ENCODE peak calls at places on chromosomes 1 and 21, in seven cellular contexts. One of them, this sample, is unnamed.
A peak's percentile ranks its signal among the peaks of the same experiment; 100 is the strongest.

GRCh38 chr21:29117372-29117955 is 13.0 kb upstream of the MAP3K7CL start:
- DNase-seq in fibroblast of the aortic adventitia: no peak
- DNase-seq in osteocyte: no peak
- DNase-seq in adrenal gland: no peak
- DNase-seq in GM12865: peak; percentile 64
- DNase-seq in glutamatergic neuron: no peak
- DNase-seq in astrocyte of the spinal cord: no peak
- DNase-seq in this sample: no peak

GRCh38 chr1:169680377-169681019 is 30.9 kb downstream of the SELL start:
- DNase-seq in fibroblast of the aortic adventitia: no peak
- DNase-seq in osteocyte: no peak
- DNase-seq in adrenal gland: no peak
- DNase-seq in GM12865: peak; percentile 81
- DNase-seq in glutamatergic neuron: no peak
- DNase-seq in astrocyte of the spinal cord: no peak
- DNase-seq in this sample: no peak

GRCh38 chr1:112904071-112904830 is 51.7 kb downstream of the SLC16A1 start:
- DNase-seq in fibroblast of the aortic adventitia: peak; percentile 92
- DNase-seq in osteocyte: no peak
- DNase-seq in adrenal gland: no peak
- DNase-seq in GM12865: peak; percentile 14
- DNase-seq in glutamatergic neuron: no peak
- DNase-seq in astrocyte of the spinal cord: peak; percentile 63
- DNase-seq in this sample: no peak

GRCh38 chr21:42572906-42573495 is 59.3 kb downstream of the SLC37A1 start:
- DNase-seq in fibroblast of the aortic adventitia: no peak
- DNase-seq in osteocyte: no peak
- DNase-seq in adrenal gland: peak; percentile 18
- DNase-seq in GM12865: no peak
- DNase-seq in glutamatergic neuron: peak; percentile 13
- DNase-seq in astrocyte of the spinal cord: no peak
- DNase-seq in this sample: no peak

GRCh38 chr21:42568377-42568776 is 54.7 kb downstream of the SLC37A1 start:
- DNase-seq in fibroblast of the aortic adventitia: no peak
- DNase-seq in osteocyte: no peak
- DNase-seq in adrenal gland: peak; percentile 14
- DNase-seq in GM12865: no peak
- DNase-seq in glutamatergic neuron: peak; percentile 4
- DNase-seq in astrocyte of the spinal cord: no peak
- DNase-seq in this sample: peak; percentile 7

GRCh38 chr1:65470766-65471165 is 50.3 kb downstream of the LEPR start:
- DNase-seq in fibroblast of the aortic adventitia: peak; percentile 41
- DNase-seq in osteocyte: no peak
- DNase-seq in adrenal gland: no peak
- DNase-seq in GM12865: no peak
- DNase-seq in glutamatergic neuron: no peak
- DNase-seq in astrocyte of the spinal cord: peak; percentile 19
- DNase-seq in this sample: no peak

GRCh38 chr1:168972887-168973286 is 133.6 kb upstream of the ATP1B1 start:
- DNase-seq in fibroblast of the aortic adventitia: peak; percentile 7
- DNase-seq in osteocyte: no peak
- DNase-seq in adrenal gland: no peak
- DNase-seq in GM12865: no peak
- DNase-seq in glutamatergic neuron: no peak
- DNase-seq in astrocyte of the spinal cord: no peak
- DNase-seq in this sample: no peak

GRCh38 chr1:41672173-41672572 is 187.7 kb upstream of the EDN2 start:
- DNase-seq in fibroblast of the aortic adventitia: peak; percentile 68
- DNase-seq in osteocyte: no peak
- DNase-seq in adrenal gland: no peak
- DNase-seq in GM12865: no peak
- DNase-seq in glutamatergic neuron: no peak
- DNase-seq in astrocyte of the spinal cord: peak; percentile 67
- DNase-seq in this sample: no peak

GRCh38 chr1:57377731-57378139 is 46.1 kb downstream of the DAB1 start:
- DNase-seq in fibroblast of the aortic adventitia: no peak
- DNase-seq in osteocyte: no peak
- DNase-seq in adrenal gland: no peak
- DNase-seq in GM12865: no peak
- DNase-seq in glutamatergic neuron: no peak
- DNase-seq in astrocyte of the spinal cord: no peak
- DNase-seq in this sample: no peak
- TF ChIP-seq CTCF in fibroblast of the aortic adventitia: no peak
- TF ChIP-seq CTCF in osteocyte: peak; percentile 15
- TF ChIP-seq CTCF in adrenal gland: no peak
- TF ChIP-seq CTCF in GM12865: no peak
- TF ChIP-seq CTCF in glutamatergic neuron: peak; percentile 12
- TF ChIP-seq CTCF in astrocyte of the spinal cord: no peak
- TF ChIP-seq CTCF in this sample: no peak

GRCh38 chr1:73635021-73635420 is 563.0 kb downstream of the LRRIQ3 start:
- DNase-seq in fibroblast of the aortic adventitia: no peak
- DNase-seq in osteocyte: no peak
- DNase-seq in adrenal gland: peak; percentile 26
- DNase-seq in GM12865: no peak
- DNase-seq in glutamatergic neuron: no peak
- DNase-seq in astrocyte of the spinal cord: no peak
- DNase-seq in this sample: no peak
- TF ChIP-seq CTCF in fibroblast of the aortic adventitia: no peak
- TF ChIP-seq CTCF in osteocyte: no peak
- TF ChIP-seq CTCF in adrenal gland: peak; percentile 20
- TF ChIP-seq CTCF in GM12865: no peak
- TF ChIP-seq CTCF in glutamatergic neuron: no peak
- TF ChIP-seq CTCF in astrocyte of the spinal cord: no peak
- TF ChIP-seq CTCF in this sample: no peak

GRCh38 chr1:8739377-8739776 is 78.1 kb downstream of the RERE start:
- DNase-seq in fibroblast of the aortic adventitia: no peak
- DNase-seq in osteocyte: no peak
- DNase-seq in adrenal gland: no peak
- DNase-seq in GM12865: no peak
- DNase-seq in glutamatergic neuron: no peak
- DNase-seq in astrocyte of the spinal cord: no peak
- DNase-seq in this sample: no peak
- TF ChIP-seq CTCF in fibroblast of the aortic adventitia: no peak
- TF ChIP-seq CTCF in osteocyte: no peak
- TF ChIP-seq CTCF in adrenal gland: no peak
- TF ChIP-seq CTCF in GM12865: no peak
- TF ChIP-seq CTCF in glutamatergic neuron: no peak
- TF ChIP-seq CTCF in astrocyte of the spinal cord: no peak
- TF ChIP-seq CTCF in this sample: no peak

GRCh38 chr1:11059166-11059989 is 440 bp downstream of the SRM start:
- DNase-seq in fibroblast of the aortic adventitia: no peak
- DNase-seq in osteocyte: no peak
- DNase-seq in adrenal gland: no peak
- DNase-seq in GM12865: peak; percentile 19
- DNase-seq in glutamatergic neuron: peak; percentile 52
- DNase-seq in astrocyte of the spinal cord: no peak
- DNase-seq in this sample: peak; percentile 48

GRCh38 chr1:11058595-11059165 is 1.1 kb downstream of the SRM start:
- DNase-seq in fibroblast of the aortic adventitia: no peak
- DNase-seq in osteocyte: no peak
- DNase-seq in adrenal gland: no peak
- DNase-seq in GM12865: no peak
- DNase-seq in glutamatergic neuron: no peak
- DNase-seq in astrocyte of the spinal cord: no peak
- DNase-seq in this sample: no peak

GRCh38 chr1:11058026-11058425 is 1.8 kb downstream of the SRM start:
- DNase-seq in fibroblast of the aortic adventitia: no peak
- DNase-seq in osteocyte: no peak
- DNase-seq in adrenal gland: no peak
- DNase-seq in GM12865: no peak
- DNase-seq in glutamatergic neuron: no peak
- DNase-seq in astrocyte of the spinal cord: no peak
- DNase-seq in this sample: no peak

GRCh38 chr1:11061652-11062365 is 2.0 kb upstream of the SRM start:
- DNase-seq in fibroblast of the aortic adventitia: no peak
- DNase-seq in osteocyte: no peak
- DNase-seq in adrenal gland: no peak
- DNase-seq in GM12865: peak; percentile 37
- DNase-seq in glutamatergic neuron: no peak
- DNase-seq in astrocyte of the spinal cord: no peak
- DNase-seq in this sample: no peak

GRCh38 chr1:11059990-11060948 is at the start of gene SRM:
- DNase-seq in fibroblast of the aortic adventitia: peak; percentile 82
- DNase-seq in osteocyte: peak; percentile 95
- DNase-seq in adrenal gland: peak; percentile 89
- DNase-seq in GM12865: peak; percentile 96
- DNase-seq in glutamatergic neuron: peak; percentile 94
- DNase-seq in astrocyte of the spinal cord: peak; percentile 87
- DNase-seq in this sample: peak; percentile 92
- TF ChIP-seq CTCF in fibroblast of the aortic adventitia: peak; percentile 47
- TF ChIP-seq CTCF in osteocyte: peak; percentile 64
- TF ChIP-seq CTCF in adrenal gland: no peak
- TF ChIP-seq CTCF in GM12865: peak; percentile 26
- TF ChIP-seq CTCF in glutamatergic neuron: peak; percentile 26
- TF ChIP-seq CTCF in astrocyte of the spinal cord: peak; percentile 23
- TF ChIP-seq CTCF in this sample: peak; percentile 44